ENCODE peak calls at places on chromosomes 3 and 15, in six cellular contexts. X, N, U, P, Z and E are unnamed samples.

GRCh38 chr15:52567886-52568568 is 803 bp downstream of the ARPP19 start:
- DNase-seq in X (peak; percentile 24), N (peak; percentile 63), U (peak; percentile 83), P (no peak), Z (no peak), E (peak; percentile 61)

GRCh38 chr15:47326934-47327333 is 390.4 kb upstream of the SEMA6D start:
- DNase-seq in X (no peak), N (no peak), U (no peak), P (no peak), Z (no peak), E (no peak)

GRCh38 chr3:44865272-44866005 is 3.7 kb downstream of the TMEM42 start:
- DNase-seq in X (peak; percentile 76), N (no peak), U (peak; percentile 2), P (peak; percentile 30), Z (no peak), E (no peak)

GRCh38 chr3:46948830-46949671 is 27.5 kb downstream of the CCDC12 start:
- DNase-seq in X (no peak), N (peak; percentile 72), U (peak; percentile 92), P (no peak), Z (no peak), E (no peak)

GRCh38 chr3:24318668-24319287 is 175.9 kb downstream of the THRB start:
- DNase-seq in X (peak; percentile 5), N (no peak), U (no peak), P (no peak), Z (no peak), E (no peak)

GRCh38 chr3:117885046-117885445 is 1149.6 kb downstream of the IGSF11 start:
- DNase-seq in X (no peak), N (no peak), U (no peak), P (no peak), Z (no peak), E (no peak)

GRCh38 chr3:111650378-111651275 is 55.5 kb upstream of the ZBED2 start:
- DNase-seq in X (no peak), N (no peak), U (peak; percentile 71), P (no peak), Z (no peak), E (no peak)

GRCh38 chr3:154151969-154152368 is 30.8 kb downstream of the ARHGEF26 start:
- DNase-seq in X (peak; percentile 83), N (no peak), U (no peak), P (no peak), Z (no peak), E (no peak)

GRCh38 chr3:173045770-173046382 is 95.2 kb downstream of the SPATA16 start:
- DNase-seq in X (no peak), N (no peak), U (no peak), P (no peak), Z (no peak), E (no peak)

GRCh38 chr15:44812029-44812517 is 75.7 kb downstream of the TRIM69 start:
- DNase-seq in X (no peak), N (peak; percentile 94), U (peak; percentile 96), P (no peak), Z (no peak), E (no peak)

GRCh38 chr3:171445805-171446204 is 14.4 kb downstream of the TNIK start:
- DNase-seq in X (no peak), N (no peak), U (no peak), P (no peak), Z (no peak), E (no peak)

GRCh38 chr15:60237411-60237810 is 160.4 kb downstream of the ANXA2 start:
- DNase-seq in X (peak; percentile 67), N (no peak), U (no peak), P (no peak), Z (no peak), E (no peak)

GRCh38 chr3:105359098-105359762 is 7.5 kb upstream of the ALCAM start:
- DNase-seq in X (peak; percentile 78), N (no peak), U (no peak), P (no peak), Z (no peak), E (no peak)

GRCh38 chr3:161108840-161109239 is 3.7 kb upstream of the B3GALNT1 start:
- DNase-seq in X (no peak), N (no peak), U (no peak), P (no peak), Z (no peak), E (no peak)

GRCh38 chr3:193946945-193947344 is 189.0 kb upstream of the HES1 start:
- DNase-seq in X (no peak), N (no peak), U (peak; percentile 53), P (no peak), Z (no peak), E (no peak)

GRCh38 chr3:40191850-40192448 is 117.6 kb upstream of the EIF1B start:
- DNase-seq in X (peak; percentile 51), N (peak; percentile 75), U (peak; percentile 64), P (peak; percentile 56), Z (peak; percentile 59), E (peak; percentile 40)

GRCh38 chr3:113649169-113649833 is 47.1 kb downstream of the USF3 start:
- DNase-seq in X (peak; percentile 8), N (no peak), U (no peak), P (no peak), Z (no peak), E (no peak)

GRCh38 chr3:188854395-188855149 is 317.2 kb upstream of the TPRG1 start:
- DNase-seq in X (peak; percentile 86), N (no peak), U (no peak), P (no peak), Z (peak; percentile 37), E (peak; percentile 67)

GRCh38 chr3:29972594-29972993 is 633.8 kb upstream of the TGFBR2 start:
- DNase-seq in X (peak; percentile 57), N (no peak), U (no peak), P (no peak), Z (peak; percentile 54), E (no peak)

GRCh38 chr3:123448503-123449091 is at the start of gene ADCY5:
- DNase-seq in X (no peak), N (peak; percentile 33), U (peak; percentile 20), P (no peak), Z (peak; percentile 61), E (peak; percentile 56)

GRCh38 chr15:50676799-50677483 is 9.7 kb downstream of the TRPM7 start:
- DNase-seq in X (peak; percentile 64), N (no peak), U (peak; percentile 22), P (no peak), Z (no peak), E (no peak)

GRCh38 chr15:68401496-68402431 is 30.2 kb downstream of the ITGA11 start:
- DNase-seq in X (no peak), N (no peak), U (no peak), P (no peak), Z (no peak), E (no peak)

GRCh38 chr15:68391084-68391483 is 40.9 kb downstream of the ITGA11 start:
- DNase-seq in X (no peak), N (no peak), U (no peak), P (no peak), Z (no peak), E (no peak)

GRCh38 chr15:68399096-68400065 is 32.6 kb downstream of the ITGA11 start:
- DNase-seq in X (no peak), N (no peak), U (no peak), P (no peak), Z (no peak), E (no peak)

GRCh38 chr15:68400066-68400456 is 31.9 kb downstream of the ITGA11 start:
- DNase-seq in X (no peak), N (no peak), U (no peak), P (no peak), Z (no peak), E (no peak)

GRCh38 chr15:68396068-68396467 is 35.9 kb downstream of the ITGA11 start:
- DNase-seq in X (no peak), N (no peak), U (no peak), P (no peak), Z (no peak), E (no peak)
- H3K4me1 ChIP-seq in X (no peaks in the 10 kb centered on the region), N (no peaks in the 10 kb centered on the region), U (no peaks in the 10 kb centered on the region), P (no peaks in the 10 kb centered on the region), Z (no peaks in the 10 kb centered on the region), E (no peaks in the 10 kb centered on the region)

GRCh38 chr3:15403965-15404364 is 23.4 kb downstream of the METTL6 start:
- DNase-seq in X (no peak), N (no peak), U (no peak), P (no peak), Z (no peak), E (no peak)

GRCh38 chr3:15404767-15405166 is 22.6 kb downstream of the METTL6 start:
- DNase-seq in X (no peak), N (no peak), U (no peak), P (no peak), Z (no peak), E (no peak)

GRCh38 chr3:15409239-15409638 is 18.1 kb downstream of the METTL6 start:
- DNase-seq in X (no peak), N (no peak), U (no peak), P (no peak), Z (no peak), E (no peak)

GRCh38 chr3:15405448-15406050 is 21.8 kb downstream of the METTL6 start:
- DNase-seq in X (peak; percentile 71), N (peak; percentile 50), U (peak; percentile 64), P (peak; percentile 55), Z (peak; percentile 70), E (no peak)

GRCh38 chr3:15409774-15410173 is 17.6 kb downstream of the METTL6 start:
- DNase-seq in X (no peak), N (no peak), U (no peak), P (no peak), Z (no peak), E (no peak)
- H3K36me3 ChIP-seq in X (peaks cover 27% of the 10 kb centered on the region), N (no peaks in the 10 kb centered on the region), U (peaks cover 3% of the 10 kb centered on the region), P (peaks cover 6% of the 10 kb centered on the region), Z (peaks cover 15% of the 10 kb centered on the region), E (peaks cover 54% of the 10 kb centered on the region)

GRCh38 chr3:129025691-129026435 is 24.8 kb downstream of the EFCC1 start:
- DNase-seq in X (no peak), N (no peak), U (no peak), P (no peak), Z (no peak), E (peak; percentile 79)
- H3K4me1 ChIP-seq in X (peaks cover 16% of the 10 kb centered on the region), N (peaks cover 7% of the 10 kb centered on the region), U (peaks cover 2% of the 10 kb centered on the region), P (peaks cover 16% of the 10 kb centered on the region), Z (peaks cover 5% of the 10 kb centered on the region), E (peaks cover 7% of the 10 kb centered on the region)

GRCh38 chr3:170111147-170111771 is 70.3 kb downstream of the PHC3 start:
- DNase-seq in X (no peak), N (no peak), U (no peak), P (no peak), Z (no peak), E (no peak)
- H3K36me3 ChIP-seq in X (peaks cover 23% of the 10 kb centered on the region), N (peaks cover 3% of the 10 kb centered on the region), U (peaks cover 11% of the 10 kb centered on the region), P (peaks cover 46% of the 10 kb centered on the region), Z (peaks cover 12% of the 10 kb centered on the region), E (peaks cover 81% of the 10 kb centered on the region)

GRCh38 chr15:91857772-91858171 is 4.3 kb downstream of the SLCO3A1 start:
- DNase-seq in X (no peak), N (no peak), U (peak; percentile 34), P (peak; percentile 84), Z (no peak), E (no peak)

GRCh38 chr15:91857224-91857585 is 3.7 kb downstream of the SLCO3A1 start:
- DNase-seq in X (no peak), N (no peak), U (no peak), P (no peak), Z (no peak), E (no peak)

GRCh38 chr15:91853968-91854943 is 748 bp downstream of the SLCO3A1 start:
- DNase-seq in X (no peak), N (no peak), U (no peak), P (peak; percentile 53), Z (peak; percentile 79), E (peak; percentile 68)

GRCh38 chr15:91855241-91855640 is 1.7 kb downstream of the SLCO3A1 start:
- DNase-seq in X (no peak), N (no peak), U (no peak), P (no peak), Z (no peak), E (no peak)

GRCh38 chr15:91855684-91856553 is 2.4 kb downstream of the SLCO3A1 start:
- DNase-seq in X (no peak), N (peak; percentile 77), U (peak; percentile 20), P (no peak), Z (peak; percentile 68), E (no peak)
- H3K4me1 ChIP-seq in X (peaks cover 5% of the 10 kb centered on the region), N (peaks cover 29% of the 10 kb centered on the region), U (no peaks in the 10 kb centered on the region), P (peaks cover 82% of the 10 kb centered on the region), Z (peaks cover 21% of the 10 kb centered on the region), E (peaks cover 10% of the 10 kb centered on the region)